ENCODE peak calls at places on chromosomes 16 and 17, in nine cellular contexts. I is progenitor cell of endocrine pancreas, T is bronchial epithelial cell, J is IMR-90, L is SK-N-SH, Y is HFF-Myc, B is PC-9, D is sigmoid colon, G is Caco-2. U is an unnamed sample.

GRCh38 chr17:20122236-20122879 is 113.2 kb downstream of the SPECC1 start:
- DNase-seq in L (no peak), I (no peak), Y (no peak), D (no peak), B (no peak), T (no peak), J (no peak), G (no peak), U (no peak)

GRCh38 chr17:8158267-8159031 is 4.3 kb downstream of the VAMP2 start:
- DNase-seq in I (peak), L (peak), D (peak), G (peak), B (peak), Y (peak), T (peak), J (peak), U (peak)

GRCh38 chr16:56777533-56777932 is 47.6 kb downstream of the NUP93 start:
- DNase-seq in L (no peak), J (no peak), D (no peak), Y (no peak), B (no peak), G (no peak), T (peak), I (no peak), U (no peak)

GRCh38 chr17:80790021-80790765 is 201.4 kb upstream of the CHMP6 start:
- DNase-seq in L (no peak), J (no peak), I (no peak), G (peak), D (no peak), B (no peak), Y (no peak), T (no peak), U (no peak)

GRCh38 chr17:82963104-82963950 is 116.1 kb upstream of the METRNL start:
- DNase-seq in B (peak), D (peak), J (peak), L (peak), T (peak), G (no peak), I (peak), Y (peak), U (peak)

GRCh38 chr16:19843371-19843770 is 41.3 kb downstream of the GPRC5B start:
- DNase-seq in I (no peak), Y (no peak), B (no peak), J (peak), T (peak), L (no peak), G (no peak), D (peak), U (no peak)

GRCh38 chr17:35799942-35800341 is 4.5 kb upstream of the MMP28 start:
- DNase-seq in G (no peak), I (no peak), B (peak), L (peak), D (peak), T (peak), J (no peak), Y (no peak), U (no peak)

GRCh38 chr17:54353789-54354525 is 531.2 kb downstream of the KIF2B start:
- DNase-seq in Y (no peak), B (no peak), T (no peak), J (no peak), L (no peak), D (no peak), G (no peak), I (no peak), U (no peak)

GRCh38 chr16:54780266-54780665 is 150.4 kb upstream of the IRX5 start:
- DNase-seq in I (no peak), J (no peak), G (no peak), T (no peak), B (no peak), Y (no peak), L (no peak), D (no peak), U (no peak)

GRCh38 chr16:88687254-88687576 is 908 bp upstream of the SNAI3 start:
- DNase-seq in Y (no peak), D (no peak), B (no peak), J (no peak), G (no peak), I (peak), L (no peak), T (no peak), U (no peak)

GRCh38 chr16:74186589-74186988 is 110.0 kb upstream of the PSMD7 start:
- DNase-seq in B (no peak), L (peak), G (no peak), D (no peak), J (peak), Y (peak), I (no peak), T (no peak), U (no peak)

DNA sequence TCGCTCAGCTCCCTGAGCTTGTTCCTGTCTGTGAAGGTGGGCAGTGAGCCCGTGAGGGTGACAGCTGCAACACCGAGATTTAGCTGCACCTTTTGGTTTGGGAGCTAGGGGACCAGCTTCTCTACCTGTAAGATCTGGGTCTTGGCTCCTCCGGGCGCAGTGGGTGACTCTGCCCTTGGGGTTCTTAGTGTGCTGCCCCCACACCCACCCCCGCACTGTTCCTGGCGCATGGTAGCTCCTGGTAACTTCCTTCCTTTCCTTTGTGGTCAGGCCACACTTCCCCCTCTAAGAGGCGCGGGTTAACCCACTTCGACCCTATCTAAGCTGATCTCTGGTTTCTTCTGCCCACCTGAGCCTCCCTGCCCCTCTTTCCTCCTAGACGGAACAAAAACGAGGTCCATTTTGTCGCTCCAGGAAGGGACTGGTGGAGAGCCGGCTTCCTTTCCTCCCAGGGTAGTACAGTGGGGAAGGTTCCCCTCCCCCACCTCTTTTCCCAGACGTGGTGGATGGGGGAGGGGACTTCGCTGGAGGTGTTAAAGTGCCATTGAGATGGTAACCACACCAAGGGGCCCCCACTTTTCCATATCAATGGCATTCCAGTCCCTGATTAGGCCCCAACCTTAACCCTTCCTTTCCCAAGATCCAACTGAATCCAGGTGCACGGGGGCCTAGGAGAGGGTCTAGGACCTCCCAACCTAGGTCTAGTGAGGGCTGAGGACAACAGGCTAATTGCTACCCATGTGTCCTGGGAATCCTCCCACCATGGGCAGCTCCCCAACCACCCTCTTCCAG is 4.6 kb upstream of the CLDN9 start:
- DNase-seq in T (no peak), I (no peak), L (no peak), B (no peak), J (no peak), G (peak), D (no peak), Y (no peak), U (no peak)
- TF ChIP-seq CTCF in T (no peak), I (no peak), L (no peak), B (no peak), J (no peak), G (no peak), D (no peak), Y (no peak), U (no peak)

GRCh38 chr17:61005358-61005757 is 327.7 kb downstream of the BCAS3 start:
- DNase-seq in J (no peak), B (no peak), G (no peak), I (no peak), T (no peak), L (no peak), D (no peak), Y (no peak), U (no peak)

GRCh38 chr17:61002316-61002736 is 324.7 kb downstream of the BCAS3 start:
- DNase-seq in T (peak), L (peak), B (no peak), D (no peak), G (no peak), Y (peak), I (no peak), J (peak), U (peak)

DNA sequence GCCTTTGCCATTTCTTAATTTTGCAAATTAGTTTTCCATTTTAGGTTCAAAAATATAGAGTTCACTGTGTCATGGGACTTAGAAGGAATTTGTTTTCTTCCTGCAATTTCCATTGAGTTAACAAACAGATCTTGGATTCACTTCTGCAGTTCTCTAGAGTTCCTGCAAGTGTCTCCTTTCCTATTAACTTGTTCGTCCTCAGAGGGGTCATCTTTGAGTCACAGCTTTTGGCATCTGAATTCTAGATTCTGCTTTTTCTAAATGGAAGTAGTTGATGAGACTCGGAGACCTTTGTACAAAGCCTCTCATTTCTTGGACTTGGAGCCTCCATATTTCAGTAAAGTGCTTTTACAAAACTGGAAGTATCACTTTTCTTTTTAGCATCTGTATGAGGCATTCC is 323.3 kb downstream of the BCAS3 start:
- DNase-seq in D (no peak), I (no peak), T (no peak), B (no peak), G (no peak), L (no peak), Y (peak), J (peak), U (peak)
- TF ChIP-seq CTCF in D (no peak), I (no peak), T (no peak), B (no peak), G (no peak), L (peak), Y (peak), J (peak), U (peak)

DNA sequence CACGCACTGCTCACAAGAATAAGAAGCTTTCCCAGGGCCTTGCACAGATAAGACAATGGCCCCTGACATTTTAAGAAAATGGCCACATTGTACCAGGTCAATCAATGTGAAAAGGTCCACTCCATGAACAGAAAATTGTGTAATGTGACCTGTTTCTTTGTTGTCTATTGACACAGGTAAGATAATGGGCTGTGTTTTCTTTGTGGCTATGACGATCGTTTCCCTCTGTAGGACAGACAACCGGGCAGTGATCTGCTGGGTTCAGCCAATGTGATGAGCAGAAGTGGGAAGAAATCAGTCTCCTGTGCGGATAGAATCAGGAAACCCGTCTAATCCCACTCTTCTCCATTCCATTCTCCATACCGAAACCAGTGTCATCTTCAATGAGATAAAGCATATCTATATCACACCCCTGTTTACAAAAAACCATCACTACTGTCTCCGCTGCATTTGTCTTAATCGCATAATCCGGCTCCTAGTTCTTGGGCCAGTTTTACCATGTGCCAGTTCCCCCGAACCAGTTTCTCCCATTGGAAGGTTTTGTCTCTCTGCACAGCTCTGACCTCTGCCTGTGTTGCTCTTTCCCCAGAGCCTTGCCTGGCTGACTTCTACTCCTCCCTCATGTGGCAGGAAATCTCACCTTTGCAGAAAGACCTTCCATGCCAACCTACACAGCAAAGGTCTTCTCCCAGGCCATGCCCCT is 66.9 kb upstream of the ATF7IP2 start:
- DNase-seq in Y (no peak), I (no peak), D (no peak), J (no peak), G (no peak), L (no peak), B (no peak), T (no peak), U (no peak)
- TF ChIP-seq CTCF in Y (no peak), I (no peak), D (no peak), J (no peak), G (no peak), L (no peak), B (no peak), T (no peak), U (no peak)

GRCh38 chr16:53541326-53541725 is 38.3 kb upstream of the AKTIP start:
- DNase-seq in J (peak), I (no peak), G (no peak), D (no peak), T (no peak), B (no peak), Y (no peak), L (no peak), U (no peak)

GRCh38 chr16:53542283-53542682 is 39.3 kb upstream of the AKTIP start:
- DNase-seq in Y (no peak), I (no peak), L (no peak), G (no peak), D (no peak), T (no peak), J (no peak), B (no peak), U (no peak)

GRCh38 chr16:53549970-53550406 is 47.0 kb upstream of the AKTIP start:
- DNase-seq in Y (peak), L (peak), G (peak), J (peak), T (peak), I (peak), D (peak), B (peak), U (peak)

GRCh38 chr16:53545433-53545832 is 42.4 kb upstream of the AKTIP start:
- DNase-seq in T (no peak), B (no peak), G (no peak), L (no peak), Y (no peak), D (no peak), I (no peak), J (no peak), U (no peak)

GRCh38 chr16:53546988-53547391 is 44.0 kb upstream of the AKTIP start:
- DNase-seq in Y (no peak), T (peak), D (no peak), B (no peak), L (no peak), I (no peak), J (peak), G (peak), U (no peak)
- TF ChIP-seq CTCF in Y (peak), T (peak), D (no peak), B (peak), L (peak), I (peak), J (no peak), G (peak), U (peak)

U was measured in astrocyte of the cerebellum.